ENCODE peak calls at places on chromosomes 4 and X, in six cellular contexts. U is tibial nerve, F is left ventricle myocardium inferior, L is mesenchymal stem cell, N is HepG2, S is stomach. J is an unnamed sample.

GRCh38 chr4:95059630-95060029 is 301.9 kb downstream of the BMPR1B start:
- DNase-seq in U (no peak), F (no peak), L (no peak), N (no peak), S (no peak), J (no peak)

GRCh38 chr4:153467154-153467896 is 1.2 kb downstream of the TMEM131L start:
- DNase-seq in U (no peak), F (peak; percentile 36), L (peak; percentile 19), N (peak; percentile 52), S (peak; percentile 84), J (no peak)

GRCh38 chr4:38306482-38307071 is 346.4 kb downstream of the PTTG2 start:
- DNase-seq in U (no peak), F (no peak), L (no peak), N (no peak), S (no peak), J (no peak)

GRCh38 chrX:71366674-71367256 is 608 bp downstream of the TAF1 start:
- DNase-seq in U (no peak), F (peak; percentile 16), L (peak; percentile 38), N (no peak), S (no peak), J (no peak)

GRCh38 chr4:48017108-48017527 is 546 bp downstream of the NIPAL1 start:
- DNase-seq in U (peak; percentile 9), F (no peak), L (peak; percentile 82), N (no peak), S (peak; percentile 69), J (no peak)

GRCh38 chrX:6813836-6814370 is 279.0 kb upstream of the VCX3A start:
- DNase-seq in U (no peak), F (no peak), L (no peak), N (no peak), S (no peak), J (no peak)

GRCh38 chr4:187042251-187042650 is 318.6 kb upstream of the FAT1 start:
- DNase-seq in U (no peak), F (no peak), L (no peak), N (no peak), S (no peak), J (no peak)

GRCh38 chr4:98468744-98469143 is 189.7 kb downstream of the TSPAN5 start:
- DNase-seq in U (no peak), F (peak; percentile 32), L (no peak), N (no peak), S (no peak), J (no peak)

GRCh38 chr4:17024430-17024829 is 126.0 kb upstream of the LDB2 start:
- DNase-seq in U (no peak), F (no peak), L (no peak), N (no peak), S (no peak), J (no peak)

GRCh38 chr4:106502106-106502699 is 133.6 kb upstream of the GIMD1 start:
- DNase-seq in U (peak; percentile 15), F (peak; percentile 29), L (peak; percentile 61), N (peak; percentile 58), S (peak; percentile 64), J (peak; percentile 64)

GRCh38 chrX:97398030-97398551 is 514.4 kb downstream of the RPA4 start:
- DNase-seq in U (no peak), F (no peak), L (peak; percentile 60), N (no peak), S (no peak), J (no peak)

GRCh38 chrX:140180585-140180984 is 215.3 kb upstream of the CXorf66 start:
- DNase-seq in U (no peak), F (no peak), L (no peak), N (no peak), S (no peak), J (no peak)

GRCh38 chr4:94457692-94458106 is 6.0 kb downstream of the PDLIM5 start:
- DNase-seq in U (no peak), F (no peak), L (peak; percentile 43), N (no peak), S (no peak), J (no peak)

GRCh38 chr4:82044141-82044993 is 329.4 kb downstream of the HNRNPD start:
- DNase-seq in U (peak; percentile 14), F (peak; percentile 37), L (peak; percentile 10), N (no peak), S (peak; percentile 66), J (peak; percentile 33)

GRCh38 chrX:69505772-69506616 is 1.9 kb downstream of the NALF2 start:
- DNase-seq in U (no peak), F (no peak), L (no peak), N (no peak), S (no peak), J (no peak)

GRCh38 chrX:152600853-152601635 is 36.7 kb upstream of the GABRQ start:
- DNase-seq in U (no peak), F (no peak), L (no peak), N (no peak), S (no peak), J (no peak)

GRCh38 chrX:39307488-39307887 is 506.2 kb downstream of the MID1IP1 start:
- DNase-seq in U (no peak), F (no peak), L (no peak), N (no peak), S (no peak), J (no peak)

GRCh38 chr4:94676910-94677309 is 80.8 kb upstream of the BMPR1B start:
- DNase-seq in U (no peak), F (no peak), L (peak; percentile 29), N (no peak), S (no peak), J (no peak)

GRCh38 chrX:106802063-106802387 is 448 bp upstream of the TBC1D8B start:
- DNase-seq in U (no peak), F (no peak), L (no peak), N (peak; percentile 3), S (no peak), J (no peak)

GRCh38 chrX:106170318-106170717 is 2.2 kb downstream of the PWWP3B start:
- DNase-seq in U (peak; percentile 7), F (no peak), L (peak; percentile 15), N (no peak), S (no peak), J (no peak)

GRCh38 chrX:153723351-153724251 is 586 bp downstream of the BCAP31 start:
- DNase-seq in U (no peak), F (no peak), L (peak; percentile 61), N (peak; percentile 59), S (peak; percentile 48), J (no peak)

GRCh38 chrX:51002160-51002632 is 91.7 kb downstream of the BMP15 start:
- DNase-seq in U (peak; percentile 55), F (peak; percentile 20), L (no peak), N (no peak), S (no peak), J (no peak)

GRCh38 chrX:153689654-153690465 is 2.1 kb downstream of the SLC6A8 start:
- DNase-seq in U (no peak), F (no peak), L (no peak), N (no peak), S (no peak), J (no peak)

GRCh38 chr4:170014359-170015008 is 11.7 kb downstream of the MFAP3L start:
- DNase-seq in U (no peak), F (no peak), L (no peak), N (no peak), S (no peak), J (no peak)

GRCh38 chrX:40539214-40540142 is 41.3 kb upstream of the ATP6AP2 start:
- DNase-seq in U (peak; percentile 9), F (peak; percentile 23), L (peak; percentile 74), N (no peak), S (no peak), J (peak; percentile 16)

GRCh38 chrX:120015145-120016067 is 62.1 kb downstream of the RHOXF2B start:
- DNase-seq in U (no peak), F (no peak), L (no peak), N (no peak), S (no peak), J (no peak)

DNA sequence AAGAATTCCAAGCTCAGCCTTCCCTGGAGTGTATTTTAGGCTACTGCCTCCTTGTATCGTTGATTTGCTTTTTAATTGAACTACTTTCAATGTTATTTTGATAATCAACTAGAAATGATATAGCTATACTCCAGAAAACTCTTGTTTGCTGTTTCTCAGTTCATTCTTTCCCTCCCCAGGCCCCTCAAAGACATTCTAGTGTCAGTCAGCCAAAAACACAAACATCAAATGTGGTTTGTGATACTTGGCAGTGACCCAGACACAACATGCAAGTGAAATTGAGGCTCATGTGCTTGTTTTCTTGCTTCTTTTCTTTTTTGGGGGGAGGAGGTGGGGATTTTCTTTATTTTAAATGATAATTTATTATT is 7.6 kb downstream of the FAT4 start:
- DNase-seq in U (peak; percentile 61), F (no peak), L (no peak), N (no peak), S (no peak), J (no peak)
- H3K4me1 ChIP-seq in U (peaks cover 17% of the 10 kb centered on the region), F (peaks cover 79% of the 10 kb centered on the region), L (peaks cover 6% of the 10 kb centered on the region), N (no peaks in the 10 kb centered on the region), S (peaks cover 62% of the 10 kb centered on the region), J (no peaks in the 10 kb centered on the region)

DNA sequence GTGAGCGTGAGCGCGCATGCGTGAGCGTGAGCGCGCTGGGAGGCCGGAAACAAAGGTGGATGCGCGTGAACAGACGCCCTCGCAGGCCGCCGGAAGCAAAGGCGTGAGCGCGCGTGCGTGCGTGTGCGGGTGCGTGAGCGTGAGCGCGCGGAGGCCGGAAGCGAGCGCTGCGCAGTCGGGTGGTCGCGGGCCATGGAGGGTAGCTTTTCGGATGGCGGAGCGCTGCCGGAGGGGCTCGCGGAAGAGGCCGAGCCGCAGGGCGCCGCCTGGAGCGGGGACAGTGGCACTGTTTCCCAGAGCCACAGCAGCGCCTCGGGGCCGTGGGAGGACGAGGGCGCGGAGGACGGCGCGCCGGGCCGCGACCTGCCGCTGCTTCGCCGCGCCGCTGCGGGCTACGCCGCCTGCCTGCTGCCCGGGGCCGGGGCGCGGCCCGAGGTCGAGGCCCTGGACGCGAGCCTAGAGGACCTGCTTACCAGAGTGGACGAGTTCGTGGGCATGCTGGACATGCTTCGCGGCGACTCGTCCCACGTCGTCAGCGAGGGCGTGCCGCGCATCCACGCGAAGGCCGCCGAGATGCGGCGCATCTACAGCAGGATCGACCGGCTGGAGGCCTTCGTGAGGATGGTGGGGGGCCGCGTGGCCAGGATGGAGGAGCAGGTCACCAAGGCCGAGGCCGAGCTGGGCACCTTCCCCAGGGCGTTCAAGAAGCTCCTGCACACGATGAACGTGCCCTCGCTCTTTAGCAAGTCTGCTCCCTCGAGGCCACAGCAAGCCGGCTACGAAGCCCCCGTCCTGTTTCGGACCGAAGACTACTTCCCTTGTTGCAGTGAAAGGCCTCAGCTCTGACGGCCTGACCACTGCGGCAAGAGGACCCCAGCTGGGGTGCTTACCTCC is at the start of gene BLOC1S4:
- DNase-seq in U (peak; percentile 78), F (peak; percentile 87), L (peak; percentile 89), N (peak; percentile 80), S (peak; percentile 90), J (peak; percentile 90)
- H3K27ac ChIP-seq in U (peak within 1 kb of the TSS; percentile 93), F (peak within 1 kb of the TSS; percentile 98), L (no peak within 1 kb of the TSS), N (peak within 1 kb of the TSS; percentile 79), S (peak within 1 kb of the TSS; percentile 90), J (no peak within 1 kb of the TSS)

DNA sequence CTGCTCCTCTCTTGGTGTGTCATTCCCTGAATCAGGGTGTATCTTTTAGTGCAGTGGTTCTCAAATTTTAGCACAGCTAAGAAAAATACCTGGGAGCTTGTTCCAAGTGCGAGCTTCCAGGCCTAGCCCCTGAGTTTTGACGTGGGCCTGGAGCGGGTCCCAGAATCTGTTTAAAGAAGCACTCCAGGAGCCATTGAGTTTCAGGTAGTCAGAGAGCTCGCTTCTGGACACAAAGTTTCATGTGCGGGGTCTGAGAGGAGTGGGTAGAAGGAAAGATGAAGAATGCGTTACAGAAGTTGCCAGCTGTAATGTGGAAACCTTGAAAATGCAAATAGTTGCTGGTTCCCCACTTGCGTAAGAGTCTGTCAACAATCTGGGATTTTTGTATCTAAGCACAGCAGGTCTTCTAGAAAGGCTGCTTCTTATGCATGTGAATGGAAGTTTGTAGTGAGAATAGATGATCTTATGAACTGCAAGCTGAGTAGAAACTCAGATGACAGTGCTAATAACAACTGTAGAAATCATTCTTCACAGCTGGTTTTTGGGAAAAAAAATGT is 77.5 kb upstream of the CLCN4 start:
- DNase-seq in U (no peak), F (no peak), L (peak; percentile 26), N (peak; percentile 20), S (peak; percentile 40), J (no peak)
- H3K4me3 ChIP-seq in U (no peak overlapping the region), F (no peak overlapping the region), L (no peak overlapping the region), N (no peak overlapping the region), S (no peak overlapping the region), J (no peak overlapping the region)

GRCh38 chr4:40206421-40206820 is 9.6 kb downstream of the RHOH start:
- DNase-seq in U (no peak), F (no peak), L (no peak), N (no peak), S (no peak), J (no peak)
- H3K4me1 ChIP-seq in U (no peaks in the 10 kb centered on the region), F (no peaks in the 10 kb centered on the region), L (no peaks in the 10 kb centered on the region), N (no peaks in the 10 kb centered on the region), S (no peaks in the 10 kb centered on the region), J (no peaks in the 10 kb centered on the region)